ENCODE peak calls at places on chromosome 18, in five cellular contexts. C is K562, N is GM12878, U is HepG2, R is H1. F is an unnamed sample.

GRCh38 chr18:67733094-67733493 is 216.6 kb upstream of the DSEL start:
- DNase-seq in C (no peak), N (no peak), U (no peak), R (no peak), F (no peak)

GRCh38 chr18:31040982-31041345 is 1.6 kb downstream of the DSC3 start:
- DNase-seq in C (no peak), N (no peak), U (no peak), R (no peak), F (peak; percentile 62)

GRCh38 chr18:78782951-78783563 is 196.6 kb upstream of the SALL3 start:
- DNase-seq in C (no peak), N (no peak), U (no peak), R (no peak), F (no peak)

GRCh38 chr18:63892544-63892943 is 5.0 kb downstream of the SERPINB2 start:
- DNase-seq in C (no peak), N (no peak), U (no peak), R (no peak), F (no peak)

GRCh38 chr18:62131305-62131909 is 55.4 kb downstream of the PIGN start:
- DNase-seq in C (peak; percentile 60), N (peak; percentile 7), U (peak; percentile 55), R (no peak), F (peak; percentile 75)

GRCh38 chr18:53796042-53796729 is 428.3 kb downstream of the MBD2 start:
- DNase-seq in C (no peak), N (no peak), U (peak; percentile 1), R (no peak), F (no peak)

GRCh38 chr18:22871809-22872525 is 61.2 kb upstream of the RBBP8 start:
- DNase-seq in C (no peak), N (no peak), U (no peak), R (no peak), F (peak; percentile 42)

GRCh38 chr18:24538421-24539264 is 78.2 kb downstream of the HRH4 start:
- DNase-seq in C (no peak), N (no peak), U (no peak), R (no peak), F (no peak)

GRCh38 chr18:55763805-55764204 is 175.8 kb upstream of the TCF4 start:
- DNase-seq in C (no peak), N (no peak), U (no peak), R (no peak), F (no peak)

GRCh38 chr18:30533716-30534115 is 508.8 kb downstream of the DSC3 start:
- DNase-seq in C (no peak), N (no peak), U (no peak), R (no peak), F (no peak)

GRCh38 chr18:79852561-79853302 is 55.0 kb downstream of the KCNG2 start:
- DNase-seq in C (no peak), N (no peak), U (peak; percentile 35), R (no peak), F (no peak)

GRCh38 chr18:32769242-32770180 is 3.3 kb downstream of the KLHL14 start:
- DNase-seq in C (no peak), N (no peak), U (peak; percentile 82), R (no peak), F (peak; percentile 69)

GRCh38 chr18:74196220-74197119 is 48.1 kb downstream of the TIMM21 start:
- DNase-seq in C (peak; percentile 68), N (peak; percentile 36), U (peak; percentile 76), R (no peak), F (peak; percentile 74)

GRCh38 chr18:29160123-29160522 is 983.2 kb upstream of the CDH2 start:
- DNase-seq in C (no peak), N (no peak), U (no peak), R (no peak), F (peak; percentile 10)

GRCh38 chr18:59787998-59788875 is 91.0 kb upstream of the CCBE1 start:
- DNase-seq in C (no peak), N (no peak), U (no peak), R (no peak), F (no peak)

GRCh38 chr18:21441670-21442069 is 158.8 kb downstream of the ESCO1 start:
- DNase-seq in C (no peak), N (no peak), U (no peak), R (no peak), F (no peak)

GRCh38 chr18:63994783-63995399 is 25.0 kb downstream of the SERPINB8 start:
- DNase-seq in C (peak; percentile 39), N (no peak), U (peak; percentile 16), R (peak; percentile 29), F (peak; percentile 78)

GRCh38 chr18:54323970-54324369 is 33.7 kb downstream of the STARD6 start:
- DNase-seq in C (no peak), N (no peak), U (no peak), R (no peak), F (no peak)

GRCh38 chr18:56910967-56911366 is 235.9 kb upstream of the BOD1L2 start:
- DNase-seq in C (no peak), N (no peak), U (no peak), R (no peak), F (peak; percentile 28)

GRCh38 chr18:32480581-32480980 is 9.9 kb upstream of the GAREM1 start:
- DNase-seq in C (no peak), N (no peak), U (no peak), R (no peak), F (no peak)

GRCh38 chr18:62554083-62554815 is 31.4 kb downstream of the ZCCHC2 start:
- DNase-seq in C (no peak), N (no peak), U (no peak), R (no peak), F (no peak)

GRCh38 chr18:11119962-11120361 is 29.4 kb downstream of the PIEZO2 start:
- DNase-seq in C (no peak), N (no peak), U (peak; percentile 94), R (no peak), F (no peak)

GRCh38 chr18:824179-824578 is 12.1 kb upstream of the YES1 start:
- DNase-seq in C (no peak), N (no peak), U (peak; percentile 44), R (no peak), F (no peak)

GRCh38 chr18:34773961-34774754 is 64.1 kb downstream of the DTNA start:
- DNase-seq in C (no peak), N (no peak), U (no peak), R (no peak), F (no peak)

GRCh38 chr18:23515911-23516546 is 12.7 kb downstream of the RMC1 start:
- DNase-seq in C (peak; percentile 78), N (peak; percentile 39), U (peak; percentile 76), R (peak; percentile 51), F (peak; percentile 93)

GRCh38 chr18:35497006-35497333 is 790 bp downstream of the INO80C start:
- DNase-seq in C (peak; percentile 23), N (no peak), U (no peak), R (no peak), F (no peak)

GRCh38 chr18:2223394-2223793 is 347.9 kb downstream of the METTL4 start:
- DNase-seq in C (no peak), N (no peak), U (no peak), R (no peak), F (peak; percentile 9)

GRCh38 chr18:8515142-8515865 is 93.9 kb upstream of the RAB12 start:
- DNase-seq in C (no peak), N (no peak), U (no peak), R (no peak), F (no peak)

GRCh38 chr18:31819106-31819924 is 58.6 kb upstream of the SLC25A52 start:
- DNase-seq in C (peak; percentile 17), N (no peak), U (peak; percentile 59), R (peak; percentile 15), F (peak; percentile 92)

GRCh38 chr18:63829886-63830285 is 54.7 kb downstream of the SERPINB7 start:
- DNase-seq in C (no peak), N (no peak), U (no peak), R (no peak), F (no peak)

GRCh38 chr18:2173464-2173863 is 397.8 kb downstream of the METTL4 start:
- DNase-seq in C (no peak), N (no peak), U (no peak), R (no peak), F (peak; percentile 2)

GRCh38 chr18:10454800-10455550 is 540 bp downstream of the APCDD1 start:
- DNase-seq in C (no peak), N (no peak), U (no peak), R (no peak), F (peak; percentile 66)

GRCh38 chr18:31241425-31241824 is 76.5 kb upstream of the DSG1 start:
- DNase-seq in C (no peak), N (no peak), U (no peak), R (no peak), F (no peak)

GRCh38 chr18:50970006-50970405 is 2.2 kb downstream of the ELAC1 start:
- DNase-seq in C (no peak), N (no peak), U (no peak), R (no peak), F (no peak)
- TF ChIP-seq CREB1 in C (no peak), N (no peak), U (no peak), R (no peak), F (no peak)

DNA sequence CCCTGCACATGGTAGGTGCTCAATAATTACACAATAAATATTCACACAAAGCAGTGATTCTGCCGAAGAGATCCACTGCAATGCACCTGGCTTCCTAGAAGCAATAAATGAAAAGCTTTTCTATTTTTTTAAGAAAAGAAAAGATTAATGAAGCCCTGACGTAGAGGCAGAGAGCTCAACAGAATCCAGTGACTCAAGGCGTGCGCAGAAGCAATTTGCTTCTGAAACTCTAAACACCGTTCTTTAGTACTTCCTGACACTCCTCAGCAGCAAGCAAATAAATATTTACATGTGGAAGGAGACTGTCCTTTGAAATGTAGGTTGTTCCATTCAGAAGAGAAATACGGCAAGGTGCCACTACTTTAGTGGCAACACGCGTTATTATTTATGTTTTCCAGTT is 126.1 kb upstream of the ZNF516 start:
- DNase-seq in C (no peak), N (no peak), U (no peak), R (no peak), F (peak; percentile 23)
- H3K4me3 ChIP-seq in C (no peak overlapping the region), N (no peak overlapping the region), U (no peak overlapping the region), R (peak overlapping the region; percentile 66), F (peak overlapping the region; percentile 57)

GRCh38 chr18:48294894-48295585 is 114.1 kb downstream of the ZBTB7C start:
- DNase-seq in C (no peak), N (no peak), U (no peak), R (no peak), F (peak; percentile 23)

GRCh38 chr18:48292229-48292628 is 117.0 kb downstream of the ZBTB7C start:
- DNase-seq in C (no peak), N (no peak), U (no peak), R (no peak), F (no peak)

GRCh38 chr18:48292787-48293409 is 116.3 kb downstream of the ZBTB7C start:
- DNase-seq in C (no peak), N (no peak), U (no peak), R (no peak), F (no peak)

GRCh38 chr18:48295586-48296311 is 113.4 kb downstream of the ZBTB7C start:
- DNase-seq in C (no peak), N (no peak), U (peak; percentile 3), R (no peak), F (peak; percentile 76)

GRCh38 chr18:48293954-48294893 is 115.0 kb downstream of the ZBTB7C start:
- DNase-seq in C (no peak), N (no peak), U (no peak), R (no peak), F (no peak)
- H3K27ac ChIP-seq in C (no peak overlapping the region), N (no peak overlapping the region), U (no peak overlapping the region), R (no peak overlapping the region), F (no peak overlapping the region)

DNA sequence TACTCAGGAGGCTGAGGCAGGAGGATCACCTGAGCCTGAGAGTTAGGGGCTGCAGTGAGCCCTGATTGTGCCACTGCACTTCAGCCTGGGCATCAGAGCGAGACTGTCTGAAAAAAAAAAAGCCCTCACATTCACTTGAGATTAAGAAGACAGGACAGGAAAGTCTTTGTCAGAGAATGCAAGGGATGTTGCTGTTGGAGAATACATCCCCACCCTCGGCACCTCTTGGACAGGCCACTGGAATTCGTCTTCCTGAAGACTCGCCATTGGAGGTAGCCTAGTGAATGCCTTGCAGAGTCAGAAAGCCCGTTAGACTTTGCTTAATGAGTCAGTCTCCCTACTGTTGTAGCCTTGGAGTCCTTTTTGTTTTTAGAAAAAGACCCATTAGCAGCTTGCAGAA is 205.6 kb downstream of the FAM210A start:
- DNase-seq in C (no peak), N (no peak), U (no peak), R (no peak), F (no peak)
- TF ChIP-seq CREB1 in C (no peak), N (no peak), U (no peak), R (no peak), F (no peak)

F was measured in GM23338.